ENCODE peak calls at places on chromosomes 4 and X, in ten cellular contexts. U is RWPE2; V is small intestine; B is spleen; Y is NT2/D1; H is prostate gland; W is effector memory CD4-positive, alpha-beta T cell; P is Caco-2; L is right lobe of liver; Q is GM23248. G is an unnamed sample. For H3K36me3, the result is how much of the 10 kb centered on the place peaks cover.

GRCh38 chr4:113146876-113147358 is 97.5 kb downstream of the ANK2 start:
- DNase-seq in U (no peak), V (peak), B (no peak), Y (no peak), H (no peak), W (no peak), P (peak), L (peak), Q (peak), G (no peak)

GRCh38 chr4:138567696-138568095 is 325.5 kb upstream of the SLC7A11 start:
- DNase-seq in U (no peak), V (no peak), B (no peak), Y (no peak), H (no peak), W (no peak), P (no peak), L (no peak), Q (peak), G (no peak)

GRCh38 chr4:153603258-153603657 is 80.8 kb upstream of the TLR2 start:
- DNase-seq in U (no peak), V (no peak), B (no peak), Y (no peak), H (no peak), W (no peak), P (no peak), L (no peak), Q (no peak), G (no peak)

GRCh38 chrX:29447867-29448266 is 767.5 kb upstream of the MAGEB2 start:
- DNase-seq in U (no peak), V (no peak), B (no peak), Y (no peak), H (no peak), W (no peak), P (no peak), L (no peak), Q (no peak), G (no peak)

GRCh38 chr4:5734841-5735240 is 23.8 kb downstream of the EVC start:
- DNase-seq in U (no peak), V (no peak), B (peak), Y (no peak), H (no peak), W (no peak), P (no peak), L (no peak), Q (no peak), G (peak)

GRCh38 chr4:187128226-187128625 is 404.6 kb upstream of the FAT1 start:
- DNase-seq in U (peak), V (no peak), B (no peak), Y (no peak), H (no peak), W (no peak), P (no peak), L (no peak), Q (peak), G (no peak)

GRCh38 chr4:56181140-56181950 is 205.9 kb downstream of the AASDH start:
- DNase-seq in U (no peak), V (no peak), B (no peak), Y (no peak), H (no peak), W (no peak), P (no peak), L (no peak), Q (peak), G (peak)

GRCh38 chr4:99655315-99656081 is 2.1 kb downstream of the C4orf54 start:
- DNase-seq in U (peak), V (no peak), B (no peak), Y (no peak), H (no peak), W (no peak), P (no peak), L (no peak), Q (peak), G (peak)

GRCh38 chrX:53186363-53186762 is 38.6 kb downstream of the KDM5C start:
- DNase-seq in U (no peak), V (no peak), B (no peak), Y (no peak), H (no peak), W (no peak), P (no peak), L (no peak), Q (peak), G (no peak)

GRCh38 chr4:144716778-144717177 is 70.8 kb downstream of the HHIP start:
- DNase-seq in U (no peak), V (no peak), B (no peak), Y (no peak), H (no peak), W (no peak), P (no peak), L (no peak), Q (peak), G (no peak)

GRCh38 chrX:123835661-123836371 is 24.0 kb upstream of the XIAP start:
- DNase-seq in U (no peak), V (peak), B (no peak), Y (no peak), H (no peak), W (no peak), P (no peak), L (no peak), Q (peak), G (peak)

DNA sequence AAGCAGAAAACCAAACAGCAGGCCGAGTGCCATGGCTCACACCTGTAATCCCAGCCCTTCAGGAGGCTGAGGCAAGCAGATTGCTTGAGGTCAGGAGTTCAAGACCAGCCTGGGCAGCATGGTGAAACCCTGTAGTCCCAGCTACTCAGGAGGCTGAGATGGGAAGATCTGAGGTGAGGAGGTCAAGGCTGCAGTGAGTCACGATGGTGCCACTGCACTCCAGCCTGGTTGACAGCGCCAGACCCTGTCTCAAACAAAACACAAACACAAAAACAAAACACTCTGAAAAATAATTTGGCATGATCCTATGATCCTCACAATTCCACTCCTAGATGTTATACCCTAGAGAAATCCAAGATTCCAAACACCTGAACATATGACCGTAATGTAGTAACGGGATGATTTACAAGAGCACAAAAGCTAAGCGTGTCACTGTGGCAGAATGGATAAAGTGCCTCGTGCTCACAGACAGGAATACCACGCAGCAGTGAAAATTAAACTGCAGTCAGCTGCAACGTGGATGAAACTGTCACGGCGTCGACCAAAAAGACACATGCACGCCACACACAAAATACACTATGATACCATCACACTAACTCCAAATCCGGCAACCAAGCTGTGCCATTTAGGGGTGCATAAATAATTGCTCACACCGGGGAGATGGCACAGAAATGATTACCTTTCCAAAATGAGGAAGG is 1.7 kb downstream of the NELFA start:
- DNase-seq in U (no peak), V (no peak), B (no peak), Y (no peak), H (no peak), W (no peak), P (no peak), L (no peak), Q (no peak), G (no peak)
- H3K4me3 ChIP-seq in U (peak), V (no peak), B (peak), Y (peak), H (peak), W (peak), P (peak), L (peak), Q (peak), G (peak)

GRCh38 chr4:148068065-148068911 is 336.4 kb downstream of the ARHGAP10 start:
- DNase-seq in U (no peak), V (no peak), B (no peak), Y (no peak), H (no peak), W (no peak), P (no peak), L (no peak), Q (no peak), G (no peak)
- H3K36me3 ChIP-seq in U (under half), V (under half), B (under half), Y (under half), H (under half), W (under half), P (under half), L (under half), Q (under half), G (under half)

GRCh38 chrX:17459008-17459407 is 84.0 kb downstream of the NHS start:
- DNase-seq in U (no peak), V (no peak), B (no peak), Y (no peak), H (peak), W (no peak), P (no peak), L (no peak), Q (peak), G (peak)
- H3K4me3 ChIP-seq in U (no peak), V (no peak), B (no peak), Y (no peak), H (no peak), W (no peak), P (no peak), L (no peak), Q (peak), G (no peak)

GRCh38 chr4:103361926-103362325 is 163.8 kb upstream of the CENPE start:
- DNase-seq in U (no peak), V (no peak), B (no peak), Y (no peak), H (no peak), W (no peak), P (peak), L (no peak), Q (no peak), G (no peak)
- H3K36me3 ChIP-seq in U (under half), V (under half), B (under half), Y (under half), H (under half), W (under half), P (under half), L (under half), Q (under half), G (under half)

DNA sequence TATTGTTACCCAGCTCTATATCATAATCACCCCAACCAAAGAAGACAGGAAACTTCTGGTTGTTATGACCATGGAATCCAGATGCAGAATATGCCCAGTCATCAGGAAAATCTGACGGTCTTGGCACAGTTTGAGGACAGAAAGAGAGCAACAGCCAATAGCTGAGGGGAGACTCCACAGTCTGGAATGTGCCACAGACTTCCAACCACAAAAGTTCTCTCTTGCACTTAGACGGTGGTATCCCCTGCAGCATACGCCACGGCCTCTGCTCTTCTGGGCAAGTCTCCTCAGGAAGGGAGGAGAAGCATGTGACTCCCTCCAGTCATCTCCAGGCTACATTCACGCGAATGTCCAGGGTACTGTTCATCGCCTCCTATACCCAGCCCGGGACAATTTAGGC is 18.4 kb downstream of the ZNF827 start:
- DNase-seq in U (no peak), V (no peak), B (no peak), Y (no peak), H (no peak), W (no peak), P (no peak), L (no peak), Q (peak), G (peak)
- H3K4me3 ChIP-seq in U (no peak), V (no peak), B (no peak), Y (no peak), H (no peak), W (no peak), P (no peak), L (no peak), Q (peak), G (no peak)

DNA sequence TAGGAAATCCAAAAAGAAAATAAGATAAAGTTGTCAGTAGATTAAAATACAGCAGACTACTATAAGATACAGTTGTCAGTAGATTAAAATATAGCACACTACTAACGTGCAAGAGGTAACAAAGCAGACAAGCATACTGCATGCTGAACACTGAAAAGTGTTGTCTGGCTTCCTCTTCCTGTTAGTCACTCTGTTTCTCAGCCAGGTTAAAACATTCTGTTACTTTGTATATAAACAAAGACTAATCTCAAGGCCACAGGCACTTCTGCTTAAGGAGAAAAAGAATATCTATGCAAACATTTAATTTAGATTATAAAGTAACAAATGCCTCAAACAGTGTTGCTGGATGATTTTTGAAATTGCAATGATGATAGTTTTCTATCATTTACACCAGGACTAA is 41.0 kb upstream of the SCD5 start:
- DNase-seq in U (no peak), V (no peak), B (no peak), Y (no peak), H (no peak), W (no peak), P (no peak), L (no peak), Q (peak), G (no peak)
- H3K36me3 ChIP-seq in U (half or more), V (under half), B (under half), Y (half or more), H (under half), W (under half), P (under half), L (half or more), Q (half or more), G (under half)

G was measured in MG63.